ENCODE peak calls at places on chromosome 22, in ten cellular contexts. D is activated naive CD8-positive, alpha-beta T cell treated with anti-CD3 and anti-CD28 coated beads, Interleukin-2, amount 50 U/mL, for 24 hours; Z is uterus; F is RPMI8226; J is AG08395; S is NCI-H510A; V is sigmoid colon; L is T-helper 2 cell; M is stimulated activated naive CD4-positive, alpha-beta T cell treated with Interleukin-2 at 50 U/mL for 16 hours; R is astrocyte of the cerebellum. K is an unnamed sample.

GRCh38 chr22:20031732-20032406 is 11.0 kb downstream of the TANGO2 start:
- DNase-seq in D (no peak), Z (no peak), F (no peak), J (no peak), S (peak; percentile 73), V (peak; percentile 62), L (peak; percentile 13), M (peak; percentile 52), R (no peak), K (peak; percentile 55)

GRCh38 chr22:19704355-19705015 is 9.8 kb upstream of the SEPTIN5 start:
- DNase-seq in D (no peak), Z (no peak), F (no peak), J (no peak), S (no peak), V (peak; percentile 32), L (no peak), M (no peak), R (no peak), K (no peak)

GRCh38 chr22:19117111-19117512 is 5.1 kb downstream of the DGCR2 start:
- DNase-seq in D (no peak), Z (no peak), F (no peak), J (no peak), S (peak; percentile 73), V (no peak), L (no peak), M (no peak), R (no peak), K (no peak)

GRCh38 chr22:20738394-20739089 is 35.4 kb upstream of the SERPIND1 start:
- DNase-seq in D (no peak), Z (no peak), F (no peak), J (no peak), S (no peak), V (no peak), L (no peak), M (no peak), R (no peak), K (no peak)

GRCh38 chr22:32444068-32444467 is 20.2 kb downstream of the BPIFC start:
- DNase-seq in D (peak; percentile 4), Z (no peak), F (peak; percentile 69), J (no peak), S (no peak), V (no peak), L (no peak), M (no peak), R (no peak), K (peak; percentile 10)

GRCh38 chr22:25111579-25112517 is 87.8 kb upstream of the CRYBB3 start:
- DNase-seq in D (peak; percentile 12), Z (no peak), F (peak; percentile 10), J (no peak), S (no peak), V (no peak), L (no peak), M (no peak), R (no peak), K (peak; percentile 9)

GRCh38 chr22:50471197-50471847 is 3.5 kb downstream of the SBF1 start:
- DNase-seq in D (no peak), Z (no peak), F (no peak), J (no peak), S (no peak), V (no peak), L (no peak), M (no peak), R (no peak), K (no peak)

GRCh38 chr22:39703890-39704658 is 133.5 kb downstream of the CACNA1I start:
- DNase-seq in D (no peak), Z (peak; percentile 29), F (no peak), J (no peak), S (no peak), V (no peak), L (no peak), M (no peak), R (no peak), K (no peak)

GRCh38 chr22:46931414-46931813 is 169.0 kb downstream of the TBC1D22A start:
- DNase-seq in D (no peak), Z (no peak), F (no peak), J (no peak), S (no peak), V (no peak), L (no peak), M (no peak), R (no peak), K (no peak)

GRCh38 chr22:47066616-47066905 is 304.1 kb downstream of the TBC1D22A start:
- DNase-seq in D (no peak), Z (no peak), F (no peak), J (no peak), S (no peak), V (no peak), L (no peak), M (no peak), R (no peak), K (no peak)

GRCh38 chr22:38452373-38453064 is 2.5 kb downstream of the KCNJ4 start:
- DNase-seq in D (no peak), Z (peak; percentile 33), F (no peak), J (peak; percentile 75), S (no peak), V (no peak), L (no peak), M (no peak), R (no peak), K (no peak)

GRCh38 chr22:50206599-50206998 is 5.8 kb downstream of the SELENOO start:
- DNase-seq in D (peak; percentile 29), Z (no peak), F (no peak), J (peak; percentile 81), S (no peak), V (peak; percentile 82), L (no peak), M (no peak), R (no peak), K (peak; percentile 51)

GRCh38 chr22:49590381-49590780 is 237.3 kb downstream of the BRD1 start:
- DNase-seq in D (no peak), Z (no peak), F (no peak), J (no peak), S (no peak), V (peak; percentile 44), L (no peak), M (no peak), R (no peak), K (no peak)

GRCh38 chr22:49179175-49179574 is 648.5 kb downstream of the BRD1 start:
- DNase-seq in D (no peak), Z (no peak), F (no peak), J (no peak), S (no peak), V (no peak), L (no peak), M (no peak), R (no peak), K (no peak)

GRCh38 chr22:11307996-11308395 is 4220.0 kb upstream of the OR11H1 start:
- DNase-seq in D (no peak), Z (no peak), F (no peak), J (no peak), S (no peak), V (no peak), L (no peak), M (no peak), R (no peak), K (no peak)

GRCh38 chr22:44764974-44765373 is 12.6 kb downstream of the ARHGAP8 start:
- DNase-seq in D (no peak), Z (no peak), F (peak; percentile 73), J (no peak), S (no peak), V (no peak), L (no peak), M (no peak), R (no peak), K (no peak)

GRCh38 chr22:39148024-39148726 is 4.3 kb downstream of the CBX7 start:
- DNase-seq in D (no peak), Z (no peak), F (no peak), J (no peak), S (no peak), V (peak; percentile 64), L (no peak), M (no peak), R (no peak), K (no peak)

GRCh38 chr22:48299124-48299523 is 1528.5 kb downstream of the BRD1 start:
- DNase-seq in D (no peak), Z (no peak), F (no peak), J (no peak), S (no peak), V (no peak), L (no peak), M (no peak), R (no peak), K (no peak)

GRCh38 chr22:47014946-47015345 is 252.5 kb downstream of the TBC1D22A start:
- DNase-seq in D (no peak), Z (no peak), F (no peak), J (no peak), S (no peak), V (peak; percentile 55), L (no peak), M (no peak), R (no peak), K (no peak)

GRCh38 chr22:39839917-39840510 is 53.5 kb downstream of the ENTHD1 start:
- DNase-seq in D (peak; percentile 31), Z (no peak), F (no peak), J (no peak), S (no peak), V (no peak), L (peak; percentile 21), M (peak; percentile 42), R (no peak), K (no peak)

GRCh38 chr22:44765571-44766285 is 13.4 kb downstream of the ARHGAP8 start:
- DNase-seq in D (no peak), Z (no peak), F (peak; percentile 72), J (no peak), S (no peak), V (no peak), L (no peak), M (no peak), R (no peak), K (no peak)

GRCh38 chr22:21739828-21740377 is 4.3 kb upstream of the YPEL1 start:
- DNase-seq in D (no peak), Z (no peak), F (no peak), J (no peak), S (no peak), V (no peak), L (no peak), M (no peak), R (no peak), K (no peak)

GRCh38 chr22:27815826-27816530 is 14.4 kb upstream of the MN1 start:
- DNase-seq in D (no peak), Z (no peak), F (no peak), J (no peak), S (no peak), V (no peak), L (no peak), M (no peak), R (no peak), K (no peak)

GRCh38 chr22:36808611-36809344 is 8.1 kb downstream of the PVALB start:
- DNase-seq in D (no peak), Z (no peak), F (peak; percentile 89), J (no peak), S (no peak), V (no peak), L (no peak), M (no peak), R (no peak), K (no peak)

GRCh38 chr22:49925525-49926128 is 7.2 kb downstream of the CRELD2 start:
- DNase-seq in D (peak; percentile 67), Z (no peak), F (no peak), J (no peak), S (no peak), V (no peak), L (peak; percentile 37), M (peak; percentile 68), R (no peak), K (peak; percentile 37)

GRCh38 chr22:39446239-39446721 is 10.5 kb upstream of the MGAT3 start:
- DNase-seq in D (no peak), Z (no peak), F (no peak), J (no peak), S (peak; percentile 26), V (no peak), L (no peak), M (no peak), R (no peak), K (no peak)

GRCh38 chr22:35071784-35072183 is 5.8 kb downstream of the ISX start:
- DNase-seq in D (no peak), Z (no peak), F (no peak), J (no peak), S (no peak), V (no peak), L (no peak), M (no peak), R (no peak), K (no peak)

GRCh38 chr22:47192651-47193437 is 430.4 kb downstream of the TBC1D22A start:
- DNase-seq in D (peak; percentile 8), Z (no peak), F (peak; percentile 56), J (no peak), S (no peak), V (peak; percentile 50), L (no peak), M (no peak), R (no peak), K (peak; percentile 84)